ENCODE peak calls at places on chromosomes 5 and 9, in nine cellular contexts. One of them, this sample, is unnamed.

GRCh38 chr9:136514022-136514714 is 31.3 kb upstream of the SEC16A start:
- DNase-seq in T-helper 9 cell: no peak
- DNase-seq in heart left ventricle: no peak
- DNase-seq in GDM1: no peak
- DNase-seq in right cardiac atrium: no peak
- DNase-seq in RPMI7951: no peak
- DNase-seq in dorsolateral prefrontal cortex: no peak
- DNase-seq in M059J: no peak
- DNase-seq in mammary epithelial cell: no peak
- DNase-seq in this sample: no peak

GRCh38 chr5:171596391-171596878 is 177.0 kb downstream of the FGF18 start:
- DNase-seq in T-helper 9 cell: no peak
- DNase-seq in heart left ventricle: peak
- DNase-seq in GDM1: no peak
- DNase-seq in right cardiac atrium: peak
- DNase-seq in RPMI7951: peak
- DNase-seq in dorsolateral prefrontal cortex: no peak
- DNase-seq in M059J: peak
- DNase-seq in mammary epithelial cell: no peak
- DNase-seq in this sample: peak

GRCh38 chr9:6014668-6015270 is 655 bp downstream of the RANBP6 start:
- DNase-seq in T-helper 9 cell: no peak
- DNase-seq in heart left ventricle: no peak
- DNase-seq in GDM1: no peak
- DNase-seq in right cardiac atrium: no peak
- DNase-seq in RPMI7951: peak
- DNase-seq in dorsolateral prefrontal cortex: no peak
- DNase-seq in M059J: peak
- DNase-seq in mammary epithelial cell: peak
- DNase-seq in this sample: peak

GRCh38 chr9:128072144-128073021 is 4.4 kb downstream of the SLC25A25 start:
- DNase-seq in T-helper 9 cell: peak
- DNase-seq in heart left ventricle: peak
- DNase-seq in GDM1: no peak
- DNase-seq in right cardiac atrium: peak
- DNase-seq in RPMI7951: peak
- DNase-seq in dorsolateral prefrontal cortex: peak
- DNase-seq in M059J: peak
- DNase-seq in mammary epithelial cell: peak
- DNase-seq in this sample: peak

GRCh38 chr5:228886-229285 is 10.8 kb downstream of the SDHA start:
- DNase-seq in T-helper 9 cell: no peak
- DNase-seq in heart left ventricle: no peak
- DNase-seq in GDM1: no peak
- DNase-seq in right cardiac atrium: no peak
- DNase-seq in RPMI7951: no peak
- DNase-seq in dorsolateral prefrontal cortex: no peak
- DNase-seq in M059J: no peak
- DNase-seq in mammary epithelial cell: no peak
- DNase-seq in this sample: no peak

GRCh38 chr5:84688566-84688965 is 303.9 kb upstream of the EDIL3 start:
- DNase-seq in T-helper 9 cell: no peak
- DNase-seq in heart left ventricle: no peak
- DNase-seq in GDM1: no peak
- DNase-seq in right cardiac atrium: no peak
- DNase-seq in RPMI7951: peak
- DNase-seq in dorsolateral prefrontal cortex: no peak
- DNase-seq in M059J: peak
- DNase-seq in mammary epithelial cell: peak
- DNase-seq in this sample: no peak

GRCh38 chr5:6480133-6481051 is 31.7 kb downstream of the UBE2QL1 start:
- DNase-seq in T-helper 9 cell: no peak
- DNase-seq in heart left ventricle: no peak
- DNase-seq in GDM1: no peak
- DNase-seq in right cardiac atrium: no peak
- DNase-seq in RPMI7951: no peak
- DNase-seq in dorsolateral prefrontal cortex: no peak
- DNase-seq in M059J: no peak
- DNase-seq in mammary epithelial cell: no peak
- DNase-seq in this sample: no peak

GRCh38 chr9:89533396-89534187 is 35.7 kb upstream of the SEMA4D start:
- DNase-seq in T-helper 9 cell: no peak
- DNase-seq in heart left ventricle: no peak
- DNase-seq in GDM1: no peak
- DNase-seq in right cardiac atrium: no peak
- DNase-seq in RPMI7951: no peak
- DNase-seq in dorsolateral prefrontal cortex: peak
- DNase-seq in M059J: peak
- DNase-seq in mammary epithelial cell: no peak
- DNase-seq in this sample: no peak

GRCh38 chr9:8962084-8962483 is 1162.5 kb upstream of the DMAC1 start:
- DNase-seq in T-helper 9 cell: no peak
- DNase-seq in heart left ventricle: no peak
- DNase-seq in GDM1: no peak
- DNase-seq in right cardiac atrium: no peak
- DNase-seq in RPMI7951: no peak
- DNase-seq in dorsolateral prefrontal cortex: no peak
- DNase-seq in M059J: no peak
- DNase-seq in mammary epithelial cell: no peak
- DNase-seq in this sample: no peak

GRCh38 chr5:105168806-105169205 is 1606.2 kb upstream of the NUDT12 start:
- DNase-seq in T-helper 9 cell: no peak
- DNase-seq in heart left ventricle: no peak
- DNase-seq in GDM1: no peak
- DNase-seq in right cardiac atrium: no peak
- DNase-seq in RPMI7951: no peak
- DNase-seq in dorsolateral prefrontal cortex: no peak
- DNase-seq in M059J: peak
- DNase-seq in mammary epithelial cell: no peak
- DNase-seq in this sample: peak

GRCh38 chr5:139481580-139482049 is 943 bp downstream of the STING1 start:
- DNase-seq in T-helper 9 cell: no peak
- DNase-seq in heart left ventricle: peak
- DNase-seq in GDM1: peak
- DNase-seq in right cardiac atrium: peak
- DNase-seq in RPMI7951: peak
- DNase-seq in dorsolateral prefrontal cortex: no peak
- DNase-seq in M059J: peak
- DNase-seq in mammary epithelial cell: peak
- DNase-seq in this sample: peak

GRCh38 chr5:56123531-56124243 is 109.4 kb downstream of the ANKRD55 start:
- DNase-seq in T-helper 9 cell: no peak
- DNase-seq in heart left ventricle: peak
- DNase-seq in GDM1: no peak
- DNase-seq in right cardiac atrium: peak
- DNase-seq in RPMI7951: peak
- DNase-seq in dorsolateral prefrontal cortex: no peak
- DNase-seq in M059J: peak
- DNase-seq in mammary epithelial cell: peak
- DNase-seq in this sample: peak

GRCh38 chr9:134835987-134836386 is 44.6 kb upstream of the FCN2 start:
- DNase-seq in T-helper 9 cell: no peak
- DNase-seq in heart left ventricle: no peak
- DNase-seq in GDM1: no peak
- DNase-seq in right cardiac atrium: no peak
- DNase-seq in RPMI7951: no peak
- DNase-seq in dorsolateral prefrontal cortex: no peak
- DNase-seq in M059J: no peak
- DNase-seq in mammary epithelial cell: no peak
- DNase-seq in this sample: no peak

GRCh38 chr5:40879163-40879942 is 29.9 kb upstream of the C7 start:
- DNase-seq in T-helper 9 cell: no peak
- DNase-seq in heart left ventricle: no peak
- DNase-seq in GDM1: no peak
- DNase-seq in right cardiac atrium: no peak
- DNase-seq in RPMI7951: peak
- DNase-seq in dorsolateral prefrontal cortex: no peak
- DNase-seq in M059J: peak
- DNase-seq in mammary epithelial cell: peak
- DNase-seq in this sample: peak

GRCh38 chr5:140270008-140270407 is 32.9 kb downstream of the PFDN1 start:
- DNase-seq in T-helper 9 cell: no peak
- DNase-seq in heart left ventricle: no peak
- DNase-seq in GDM1: no peak
- DNase-seq in right cardiac atrium: no peak
- DNase-seq in RPMI7951: no peak
- DNase-seq in dorsolateral prefrontal cortex: no peak
- DNase-seq in M059J: no peak
- DNase-seq in mammary epithelial cell: no peak
- DNase-seq in this sample: no peak

GRCh38 chr5:1521054-1521453 is 2.7 kb downstream of the LPCAT1 start:
- DNase-seq in T-helper 9 cell: no peak
- DNase-seq in heart left ventricle: no peak
- DNase-seq in GDM1: no peak
- DNase-seq in right cardiac atrium: no peak
- DNase-seq in RPMI7951: no peak
- DNase-seq in dorsolateral prefrontal cortex: no peak
- DNase-seq in M059J: no peak
- DNase-seq in mammary epithelial cell: no peak
- DNase-seq in this sample: no peak

GRCh38 chr5:61599370-61600140 is 267.5 kb downstream of the ZSWIM6 start:
- DNase-seq in T-helper 9 cell: no peak
- DNase-seq in heart left ventricle: no peak
- DNase-seq in GDM1: no peak
- DNase-seq in right cardiac atrium: no peak
- DNase-seq in RPMI7951: peak
- DNase-seq in dorsolateral prefrontal cortex: no peak
- DNase-seq in M059J: peak
- DNase-seq in mammary epithelial cell: no peak
- DNase-seq in this sample: no peak

GRCh38 chr9:105950448-105950847 is 256.1 kb downstream of the TMEM38B start:
- DNase-seq in T-helper 9 cell: no peak
- DNase-seq in heart left ventricle: no peak
- DNase-seq in GDM1: no peak
- DNase-seq in right cardiac atrium: no peak
- DNase-seq in RPMI7951: no peak
- DNase-seq in dorsolateral prefrontal cortex: no peak
- DNase-seq in M059J: no peak
- DNase-seq in mammary epithelial cell: no peak
- DNase-seq in this sample: no peak

GRCh38 chr9:81618923-81619322 is 70.4 kb downstream of the TLE1 start:
- DNase-seq in T-helper 9 cell: no peak
- DNase-seq in heart left ventricle: no peak
- DNase-seq in GDM1: no peak
- DNase-seq in right cardiac atrium: no peak
- DNase-seq in RPMI7951: no peak
- DNase-seq in dorsolateral prefrontal cortex: no peak
- DNase-seq in M059J: no peak
- DNase-seq in mammary epithelial cell: no peak
- DNase-seq in this sample: no peak

GRCh38 chr5:26054594-26054993 is 983.8 kb downstream of the CDH9 start:
- DNase-seq in T-helper 9 cell: no peak
- DNase-seq in heart left ventricle: no peak
- DNase-seq in GDM1: no peak
- DNase-seq in right cardiac atrium: no peak
- DNase-seq in RPMI7951: no peak
- DNase-seq in dorsolateral prefrontal cortex: no peak
- DNase-seq in M059J: no peak
- DNase-seq in mammary epithelial cell: no peak
- DNase-seq in this sample: no peak

This sample was measured in HCEC 1CT.